ENCODE peak calls at places on chromosomes 12 and 14, in four cellular contexts. M is thyroid gland; H is HuH-7; Q is stimulated activated CD4-positive, alpha-beta T cell treated with anti-CD3 and anti-CD28 coated beads, TNF-alpha, amount 100 ng/mL, for 48 hours. U is an unnamed sample.

GRCh38 chr14:53957739-53958138 is 1.1 kb upstream of the BMP4 start:
- DNase-seq in M (no peak), Q (no peak), H (no peak), U (no peak)

GRCh38 chr12:96323906-96324305 is 76.3 kb downstream of the CDK17 start:
- DNase-seq in Q (no peak), M (no peak), H (no peak), U (no peak)

GRCh38 chr14:31829256-31829923 is 247.7 kb upstream of the ARHGAP5 start:
- DNase-seq in M (no peak), Q (no peak), H (peak; percentile 57), U (peak; percentile 56)

GRCh38 chr12:79934309-79935020 is 432 bp downstream of the PPP1R12A start:
- DNase-seq in Q (peak; percentile 21), H (peak; percentile 24), M (peak; percentile 60), U (peak; percentile 63)

GRCh38 chr14:106044949-106045596 is 518.7 kb downstream of the TMEM121 start:
- DNase-seq in M (peak; percentile 22), H (peak; percentile 8), Q (peak; percentile 79), U (peak; percentile 54)

GRCh38 chr12:43550831-43551270 is 1.2 kb downstream of the ADAMTS20 start:
- DNase-seq in H (no peak), M (no peak), Q (no peak), U (no peak)

GRCh38 chr14:93185333-93185688 is 194 bp downstream of the LYSET start:
- DNase-seq in H (no peak), Q (no peak), M (no peak), U (no peak)

GRCh38 chr12:57896437-57897201 is 44.7 kb upstream of the ATP23 start:
- DNase-seq in M (peak; percentile 77), H (peak; percentile 75), Q (no peak), U (peak; percentile 62)

GRCh38 chr14:104420990-104421389 is 158.6 kb upstream of the C14orf180 start:
- DNase-seq in Q (no peak), M (no peak), H (no peak), U (no peak)

GRCh38 chr12:106123110-106123509 is 15.6 kb downstream of the NUAK1 start:
- DNase-seq in Q (no peak), H (no peak), M (no peak), U (no peak)

GRCh38 chr14:102540310-102541028 is 30.9 kb upstream of the ANKRD9 start:
- DNase-seq in H (no peak), Q (no peak), M (no peak), U (peak; percentile 50)

GRCh38 chr14:20934148-20934762 is 21.0 kb upstream of the RNASE2 start:
- DNase-seq in M (peak; percentile 2), Q (peak; percentile 7), H (peak; percentile 18), U (peak; percentile 71)

GRCh38 chr12:117158911-117159310 is 31.4 kb downstream of the FBXO21 start:
- DNase-seq in Q (no peak), H (no peak), M (no peak), U (no peak)

GRCh38 chr14:74541225-74541624 is 47.7 kb downstream of the ISCA2 start:
- DNase-seq in Q (no peak), M (no peak), H (no peak), U (no peak)

GRCh38 chr12:51926718-51927117 is 19.4 kb downstream of the ACVRL1 start:
- DNase-seq in Q (peak; percentile 38), H (peak; percentile 67), M (peak; percentile 40), U (no peak)

GRCh38 chr12:120402217-120402616 is 33.3 kb upstream of the MSI1 start:
- DNase-seq in M (no peak), H (no peak), Q (no peak), U (no peak)

GRCh38 chr14:53696217-53696965 is 260.2 kb downstream of the BMP4 start:
- DNase-seq in Q (no peak), M (no peak), H (no peak), U (peak; percentile 8)

GRCh38 chr14:21023174-21023573 is 1.7 kb downstream of the NDRG2 start:
- DNase-seq in H (no peak), Q (no peak), M (no peak), U (no peak)

GRCh38 chr12:104387190-104387589 is 69.6 kb upstream of the CHST11 start:
- DNase-seq in Q (no peak), H (no peak), M (peak; percentile 35), U (no peak)

GRCh38 chr12:93174048-93174447 is 203.7 kb upstream of the NUDT4 start:
- DNase-seq in Q (no peak), M (no peak), H (no peak), U (no peak)

GRCh38 chr12:111846016-111846415 is 4.0 kb downstream of the MAPKAPK5 start:
- DNase-seq in Q (no peak), H (no peak), M (no peak), U (no peak)

GRCh38 chr12:39595923-39596322 is 23.7 kb downstream of the ABCD2 start:
- DNase-seq in M (no peak), Q (no peak), H (no peak), U (no peak)

GRCh38 chr12:130752692-130753230 is 36.7 kb upstream of the RIMBP2 start:
- DNase-seq in H (no peak), Q (no peak), M (no peak), U (peak; percentile 46)

GRCh38 chr12:94421868-94422740 is 37.6 kb downstream of the CEP83 start:
- DNase-seq in Q (no peak), H (no peak), M (no peak), U (no peak)

GRCh38 chr12:59708484-59708883 is 112.7 kb downstream of the SLC16A7 start:
- DNase-seq in M (no peak), H (no peak), Q (no peak), U (no peak)

GRCh38 chr12:106131671-106132070 is 7.1 kb downstream of the NUAK1 start:
- DNase-seq in H (no peak), M (no peak), Q (no peak), U (no peak)

GRCh38 chr14:94036328-94037167 is 10.4 kb downstream of the OTUB2 start:
- DNase-seq in Q (peak; percentile 60), H (peak; percentile 77), M (peak; percentile 73), U (peak; percentile 76)

GRCh38 chr12:108714866-108715265 is 16.5 kb downstream of the CORO1C start:
- DNase-seq in M (no peak), Q (no peak), H (no peak), U (no peak)

U was measured in Daoy.